ENCODE peak calls at places on chromosomes 5 and 9, in four cellular contexts. J is cardiac muscle cell; B is activated T-helper 2 cell treated with anti-CD3 and anti-CD28 coated beads, Interferon-gamma antibody, Interleukin-2, Interleukin-4, amounts not matched to agents 10 μg/mL and 5 μg/mL and 100 μg/mL, durations not matched to agents 14 hours and 24 hours and 36 hours; W is NCI-H1694. M is an unnamed sample.

GRCh38 chr9:133716564-133717112 is 21.5 kb downstream of the SARDH start:
- DNase-seq in J (no peak), B (no peak), W (no peak), M (no peak)

GRCh38 chr5:410911-411517 is 32.0 kb upstream of the EXOC3 start:
- DNase-seq in J (no peak), B (no peak), W (no peak), M (no peak)

GRCh38 chr5:180809403-180810209 is 7.0 kb upstream of the MGAT1 start:
- DNase-seq in J (peak), B (peak), W (peak), M (peak)

GRCh38 chr5:108251350-108251749 is 130.5 kb downstream of the FBXL17 start:
- DNase-seq in J (no peak), B (no peak), W (peak), M (no peak)

GRCh38 chr9:27528886-27529315 is 713 bp downstream of the MOB3B start:
- DNase-seq in J (peak), B (peak), W (no peak), M (peak)

GRCh38 chr5:147406636-147407035 is 103.2 kb downstream of the DPYSL3 start:
- DNase-seq in J (no peak), B (no peak), W (no peak), M (no peak)

GRCh38 chr5:59356813-59357381 is 536.6 kb downstream of the PDE4D start:
- DNase-seq in J (peak), B (no peak), W (no peak), M (no peak)

GRCh38 chr9:111601237-111602018 is 2.0 kb upstream of the PTGR1 start:
- DNase-seq in J (no peak), B (no peak), W (no peak), M (peak)